ENCODE peak calls at places on chromosome 6, in five cellular contexts. I is A549, F is K562, V is GM12878, D is endothelial cell of umbilical vein. N is an unnamed sample.

GRCh38 chr6:169623975-169624374 is 77.9 kb downstream of the WDR27 start:
- DNase-seq in I (no peak), F (no peak), V (no peak), D (no peak), N (no peak)

GRCh38 chr6:168283686-168284025 is 35.9 kb downstream of the DACT2 start:
- DNase-seq in I (no peak), F (no peak), V (no peak), D (no peak), N (no peak)

GRCh38 chr6:137283080-137283479 is 63.9 kb upstream of the IFNGR1 start:
- DNase-seq in I (no peak), F (no peak), V (no peak), D (no peak), N (no peak)

GRCh38 chr6:155349956-155350355 is 35.7 kb upstream of the TFB1M start:
- DNase-seq in I (no peak), F (no peak), V (no peak), D (no peak), N (no peak)

GRCh38 chr6:4348462-4349112 is 213.2 kb upstream of the ECI2 start:
- DNase-seq in I (no peak), F (no peak), V (peak; percentile 45), D (no peak), N (no peak)

GRCh38 chr6:116036075-116036773 is 24.5 kb downstream of the FRK start:
- DNase-seq in I (no peak), F (peak; percentile 9), V (no peak), D (peak; percentile 13), N (no peak)

GRCh38 chr6:45929421-45930361 is 86.0 kb downstream of the CLIC5 start:
- DNase-seq in I (no peak), F (no peak), V (no peak), D (peak; percentile 3), N (peak; percentile 9)

GRCh38 chr6:31965700-31966099 is 6.2 kb downstream of the DXO start:
- DNase-seq in I (no peak), F (no peak), V (no peak), D (no peak), N (no peak)

GRCh38 chr6:163752446-163752845 is 337.9 kb downstream of the QKI start:
- DNase-seq in I (no peak), F (no peak), V (no peak), D (no peak), N (no peak)

GRCh38 chr6:108667984-108668383 is 107.3 kb downstream of the FOXO3 start:
- DNase-seq in I (no peak), F (no peak), V (no peak), D (no peak), N (no peak)

GRCh38 chr6:73951186-73951585 is 255.2 kb downstream of the CD109 start:
- DNase-seq in I (no peak), F (no peak), V (no peak), D (no peak), N (no peak)

GRCh38 chr6:147141690-147142308 is 62.4 kb upstream of the STXBP5 start:
- DNase-seq in I (peak; percentile 23), F (no peak), V (no peak), D (no peak), N (no peak)

GRCh38 chr6:4459981-4460380 is 316.2 kb upstream of the CDYL start:
- DNase-seq in I (no peak), F (no peak), V (no peak), D (no peak), N (no peak)

GRCh38 chr6:100440935-100441334 is 23.8 kb downstream of the SIM1 start:
- DNase-seq in I (no peak), F (no peak), V (no peak), D (peak; percentile 9), N (no peak)

GRCh38 chr6:26554669-26555504 is 16.7 kb downstream of the HMGN4 start:
- DNase-seq in I (peak; percentile 74), F (no peak), V (no peak), D (peak; percentile 69), N (peak; percentile 81)

GRCh38 chr6:87808005-87808757 is 106.1 kb upstream of the AKIRIN2 start:
- DNase-seq in I (no peak), F (no peak), V (no peak), D (no peak), N (peak; percentile 18)

GRCh38 chr6:44228836-44229235 is 5.4 kb downstream of the SLC29A1 start:
- DNase-seq in I (no peak), F (no peak), V (no peak), D (no peak), N (no peak)

GRCh38 chr6:104951677-104952076 is 5.2 kb upstream of the LIN28B start:
- DNase-seq in I (no peak), F (no peak), V (no peak), D (no peak), N (no peak)

GRCh38 chr6:139605350-139605749 is 230.9 kb upstream of the CITED2 start:
- DNase-seq in I (no peak), F (no peak), V (no peak), D (no peak), N (no peak)

GRCh38 chr6:131000544-131000943 is 62.5 kb downstream of the EPB41L2 start:
- DNase-seq in I (no peak), F (no peak), V (no peak), D (no peak), N (no peak)

GRCh38 chr6:128275681-128276080 is 244.7 kb downstream of the PTPRK start:
- DNase-seq in I (no peak), F (no peak), V (no peak), D (peak; percentile 19), N (no peak)

GRCh38 chr6:108171291-108171917 is 5.6 kb downstream of the NR2E1 start:
- DNase-seq in I (no peak), F (no peak), V (no peak), D (no peak), N (no peak)

GRCh38 chr6:112800916-112801315 is 453.8 kb downstream of the RFPL4B start:
- DNase-seq in I (no peak), F (no peak), V (no peak), D (no peak), N (no peak)

GRCh38 chr6:87393026-87393622 is 14.6 kb upstream of the CFAP206 start:
- DNase-seq in I (peak; percentile 62), F (peak; percentile 48), V (no peak), D (peak; percentile 73), N (peak; percentile 84)

GRCh38 chr6:11044712-11045167 is 635 bp upstream of the ELOVL2 start:
- DNase-seq in I (no peak), F (no peak), V (no peak), D (no peak), N (no peak)

GRCh38 chr6:106620931-106621672 is 8.2 kb downstream of the RTN4IP1 start:
- DNase-seq in I (no peak), F (no peak), V (no peak), D (peak; percentile 88), N (no peak)

GRCh38 chr6:154341326-154341725 is 15.3 kb downstream of the IPCEF1 start:
- DNase-seq in I (no peak), F (no peak), V (no peak), D (no peak), N (no peak)

GRCh38 chr6:149271348-149272340 is 45.9 kb upstream of the TAB2 start:
- DNase-seq in I (no peak), F (no peak), V (peak; percentile 65), D (no peak), N (peak; percentile 97)

GRCh38 chr6:7367408-7367807 is 22.1 kb downstream of the CAGE1 start:
- DNase-seq in I (no peak), F (no peak), V (no peak), D (no peak), N (no peak)

GRCh38 chr6:42203217-42203616 is 8.5 kb upstream of the GUCA1B start:
- DNase-seq in I (no peak), F (no peak), V (no peak), D (no peak), N (no peak)

GRCh38 chr6:42197574-42198362 is 3.0 kb upstream of the GUCA1B start:
- DNase-seq in I (peak; percentile 68), F (peak; percentile 89), V (no peak), D (peak; percentile 49), N (peak; percentile 57)

GRCh38 chr6:42199106-42199981 is 4.6 kb upstream of the GUCA1B start:
- DNase-seq in I (peak; percentile 34), F (peak; percentile 77), V (no peak), D (no peak), N (no peak)

GRCh38 chr6:42201382-42201781 is 6.6 kb upstream of the GUCA1B start:
- DNase-seq in I (no peak), F (no peak), V (no peak), D (no peak), N (no peak)

GRCh38 chr6:42200035-42200434 is 5.3 kb upstream of the GUCA1B start:
- DNase-seq in I (peak; percentile 66), F (no peak), V (no peak), D (no peak), N (no peak)
- TF ChIP-seq POLR2A in I (no peak), F (no peak), V (no peak), D (no peak), N (no peak)

DNA sequence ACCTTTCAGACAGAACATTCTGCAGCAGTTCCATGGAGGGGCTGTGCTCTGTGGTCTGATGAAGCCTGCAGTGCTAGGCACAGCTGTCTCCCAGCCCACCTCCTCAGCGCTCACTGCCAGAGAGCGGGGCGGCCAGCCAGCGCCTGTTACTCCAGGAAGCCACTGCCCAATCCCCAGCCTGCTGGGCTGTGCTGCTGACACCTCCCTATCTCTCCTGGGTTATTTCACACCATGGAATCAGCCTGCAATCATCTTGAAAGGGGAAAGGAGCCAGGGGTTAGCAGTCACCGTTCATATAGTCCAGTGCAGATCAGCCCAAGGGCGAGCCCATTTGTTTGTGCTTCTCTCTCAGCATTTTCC is 46.3 kb upstream of the NHSL1 start:
- DNase-seq in I (no peak), F (no peak), V (no peak), D (peak; percentile 87), N (no peak)
- TF ChIP-seq MAX in I (no peak), F (no peak), V (no peak), D (no peak), N (no peak)

DNA sequence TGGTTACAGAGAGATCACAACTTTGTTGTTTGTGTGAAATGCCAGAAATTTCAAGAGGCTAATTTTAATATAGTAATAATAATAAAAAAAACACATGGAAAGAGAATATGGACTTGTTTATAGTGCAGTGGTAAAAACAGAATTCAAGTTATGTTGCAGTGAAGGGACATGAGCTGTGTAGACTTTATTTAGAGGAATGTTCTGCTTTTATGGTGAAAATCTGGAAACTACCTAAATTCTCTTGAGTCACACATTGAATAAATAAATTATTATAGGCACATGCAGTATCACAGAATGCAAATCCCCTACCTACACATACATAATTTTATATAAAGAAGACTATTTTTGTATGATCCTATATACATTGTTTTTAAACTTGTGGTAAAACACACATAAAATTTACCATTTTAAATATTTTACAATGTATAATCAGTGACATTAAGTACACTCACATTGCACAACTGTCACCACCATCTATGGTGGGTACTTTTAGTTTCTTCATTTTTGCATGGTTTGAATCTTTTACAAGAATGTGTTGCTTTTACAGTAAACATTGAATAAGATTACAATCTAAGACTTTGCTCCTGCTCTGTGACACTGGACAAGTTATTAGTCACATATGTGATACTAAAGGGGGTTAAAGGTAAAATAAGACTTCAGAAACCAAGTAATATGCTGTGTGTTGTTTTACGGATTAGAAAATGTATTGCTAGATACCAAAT is 107.4 kb downstream of the B3GAT2 start:
- DNase-seq in I (no peak), F (no peak), V (no peak), D (no peak), N (no peak)
- TF ChIP-seq MYC in I (no peak), F (no peak), V (no peak), D (no peak), N (no peak)

DNA sequence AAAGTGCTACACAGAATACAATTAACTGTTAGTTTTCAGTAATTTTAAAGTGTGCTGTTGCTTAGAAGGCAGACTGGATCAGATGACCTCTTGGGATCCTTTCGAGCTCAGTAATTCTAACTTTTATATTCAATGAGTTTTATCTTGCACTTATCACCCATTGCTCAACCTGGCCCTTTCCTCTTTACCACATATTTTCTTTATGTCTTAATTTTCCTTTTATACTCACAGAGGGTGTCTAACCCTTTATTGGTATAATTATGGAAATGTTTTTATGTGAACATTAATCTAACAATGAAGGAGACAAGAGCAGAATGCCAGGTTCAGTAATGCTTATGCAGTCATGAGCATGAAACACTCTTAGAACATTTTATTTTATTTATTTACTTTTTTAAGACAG is 39.7 kb upstream of the CARMIL1 start:
- DNase-seq in I (no peak), F (no peak), V (no peak), D (no peak), N (no peak)
- TF ChIP-seq POLR2A in I (no peak), F (no peak), V (no peak), D (no peak), N (no peak)

N was measured in NB4.